ENCODE peak calls at places on chromosomes 16 and 17, in four cellular contexts. L is PC-3, M is GM23248, F is GM23338. D is an unnamed sample.

GRCh38 chr16:88927010-88927409 is 50.0 kb downstream of the CBFA2T3 start:
- DNase-seq in F (no peak), M (no peak), L (peak; percentile 47), D (no peak)

GRCh38 chr17:50195196-50195865 is 6.1 kb downstream of the COL1A1 start:
- DNase-seq in L (no peak), F (no peak), M (peak; percentile 84), D (peak; percentile 56)

GRCh38 chr16:12271006-12271405 is 294.5 kb downstream of the SNX29 start:
- DNase-seq in F (peak; percentile 69), L (peak; percentile 56), M (peak; percentile 52), D (peak; percentile 34)

GRCh38 chr16:27430512-27430911 is 28.5 kb downstream of the IL21R start:
- DNase-seq in M (no peak), L (no peak), F (no peak), D (no peak)

GRCh38 chr17:13067629-13068303 is 49.9 kb upstream of the ELAC2 start:
- DNase-seq in F (no peak), L (no peak), M (peak; percentile 65), D (no peak)

GRCh38 chr17:28008526-28008925 is 34.0 kb upstream of the NLK start:
- DNase-seq in M (peak; percentile 63), L (peak; percentile 64), F (peak; percentile 91), D (peak; percentile 52)

GRCh38 chr17:40646791-40647548 is 648 bp downstream of the SMARCE1 start:
- DNase-seq in F (peak; percentile 49), M (peak; percentile 71), L (peak; percentile 10), D (peak; percentile 56)

GRCh38 chr17:28460901-28461300 is 12.5 kb upstream of the SLC13A2 start:
- DNase-seq in F (no peak), L (no peak), M (no peak), D (no peak)

GRCh38 chr17:9199474-9200196 is 178.3 kb downstream of the NTN1 start:
- DNase-seq in L (no peak), M (peak; percentile 18), F (peak; percentile 41), D (no peak)

GRCh38 chr17:44900894-44901293 is 1.6 kb upstream of the EFTUD2 start:
- DNase-seq in F (no peak), L (peak; percentile 76), M (peak; percentile 89), D (peak; percentile 79)

GRCh38 chr16:29230671-29231091 is 175.8 kb downstream of the NPIPB11 start:
- DNase-seq in L (no peak), M (peak; percentile 62), F (peak; percentile 57), D (peak; percentile 18)

GRCh38 chr17:64998436-64999190 is 57.9 kb downstream of the GNA13 start:
- DNase-seq in L (peak; percentile 42), F (no peak), M (peak; percentile 29), D (no peak)

GRCh38 chr17:80422276-80422675 is 7.3 kb downstream of the ENDOV start:
- DNase-seq in L (no peak), F (no peak), M (no peak), D (no peak)

GRCh38 chr17:41718287-41718645 is 6.1 kb downstream of the GAST start:
- DNase-seq in L (no peak), F (no peak), M (no peak), D (no peak)

GRCh38 chr16:21265104-21265825 is 12.8 kb downstream of the CRYM start:
- DNase-seq in F (no peak), L (no peak), M (peak; percentile 86), D (no peak)

GRCh38 chr17:28901866-28902818 is 737 bp downstream of the DHRS13 start:
- DNase-seq in F (peak; percentile 71), M (peak; percentile 81), L (no peak), D (no peak)

GRCh38 chr17:46768540-46768870 is 50.0 kb downstream of the WNT3 start:
- DNase-seq in M (no peak), F (no peak), L (no peak), D (no peak)

GRCh38 chr17:43671075-43671692 is 9.5 kb upstream of the MEOX1 start:
- DNase-seq in F (no peak), L (peak; percentile 60), M (peak; percentile 71), D (no peak)

GRCh38 chr17:48814504-48814903 is 2.5 kb downstream of the TTLL6 start:
- DNase-seq in F (peak; percentile 88), L (peak; percentile 85), M (peak; percentile 64), D (peak; percentile 3)

GRCh38 chr17:81976332-81977210 is 858 bp upstream of the ASPSCR1 start:
- DNase-seq in M (peak; percentile 27), L (peak; percentile 23), F (peak; percentile 77), D (no peak)

GRCh38 chr17:61157246-61157887 is 242.3 kb upstream of the TBX2 start:
- DNase-seq in M (peak; percentile 83), F (no peak), L (no peak), D (peak; percentile 54)

GRCh38 chr17:69485126-69485724 is 70.7 kb downstream of the MAP2K6 start:
- DNase-seq in M (peak; percentile 28), F (no peak), L (no peak), D (no peak)

GRCh38 chr17:69489303-69489702 is 74.8 kb downstream of the MAP2K6 start:
- DNase-seq in F (no peak), M (no peak), L (no peak), D (no peak)

GRCh38 chr17:69486779-69487637 is 72.5 kb downstream of the MAP2K6 start:
- DNase-seq in L (no peak), F (no peak), M (no peak), D (no peak)

GRCh38 chr17:69480197-69480596 is 65.7 kb downstream of the MAP2K6 start:
- DNase-seq in L (no peak), F (no peak), M (no peak), D (no peak)

GRCh38 chr17:69485901-69486643 is 71.6 kb downstream of the MAP2K6 start:
- DNase-seq in F (no peak), M (peak; percentile 8), L (no peak), D (peak; percentile 38)
- H2AFZ ChIP-seq in F (no peak overlapping the region), M (no peak overlapping the region), L (no peak overlapping the region), D (no peak overlapping the region)

GRCh38 chr17:57480438-57481196 is 224.3 kb downstream of the MSI2 start:
- DNase-seq in F (no peak), L (peak; percentile 84), M (peak; percentile 86), D (peak; percentile 93)

GRCh38 chr17:57484081-57484666 is 227.9 kb downstream of the MSI2 start:
- DNase-seq in L (no peak), M (peak; percentile 74), F (no peak), D (peak; percentile 68)

GRCh38 chr17:57478851-57479250 is 222.5 kb downstream of the MSI2 start:
- DNase-seq in M (no peak), L (no peak), F (no peak), D (no peak)

GRCh38 chr17:57482657-57483056 is 226.3 kb downstream of the MSI2 start:
- DNase-seq in F (no peak), L (no peak), M (peak; percentile 38), D (peak; percentile 87)

DNA sequence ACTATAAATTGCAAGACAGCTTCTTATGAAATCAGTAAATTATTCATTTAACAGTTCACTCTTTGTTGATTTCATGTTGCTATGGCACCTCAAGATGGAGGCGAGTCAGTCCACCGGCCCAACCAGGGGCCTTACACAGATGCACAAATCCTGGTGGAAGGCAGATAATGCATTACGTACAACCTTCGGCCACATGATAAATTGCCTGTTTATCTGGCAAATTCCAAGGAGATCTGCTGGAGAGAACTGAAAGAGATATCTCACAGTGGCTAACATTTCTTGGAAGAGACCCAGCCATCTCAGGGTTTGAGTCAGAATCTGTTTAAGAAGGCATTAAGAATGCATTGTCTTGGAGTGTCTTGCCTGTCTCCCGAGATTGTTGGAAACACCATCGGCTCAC is 225.6 kb downstream of the MSI2 start:
- DNase-seq in L (peak; percentile 13), F (no peak), M (peak; percentile 96), D (peak; percentile 100)
- H3K27me3 ChIP-seq in L (no peaks in the 10 kb centered on the region), F (no peaks in the 10 kb centered on the region), M (no peaks in the 10 kb centered on the region), D (no peaks in the 10 kb centered on the region)

GRCh38 chr17:7014261-7014994 is 2.0 kb downstream of the RNASEK start:
- DNase-seq in M (peak; percentile 100), L (peak; percentile 93), F (peak; percentile 98), D (peak; percentile 91)

GRCh38 chr17:7011415-7011814 is 1.0 kb upstream of the RNASEK start:
- DNase-seq in M (no peak), L (no peak), F (no peak), D (no peak)

GRCh38 chr17:7014995-7015586 is 2.7 kb downstream of the RNASEK start:
- DNase-seq in M (peak; percentile 81), L (no peak), F (peak; percentile 23), D (peak; percentile 61)

GRCh38 chr17:7010523-7010922 is 1.9 kb upstream of the RNASEK start:
- DNase-seq in M (no peak), L (no peak), F (no peak), D (no peak)

DNA sequence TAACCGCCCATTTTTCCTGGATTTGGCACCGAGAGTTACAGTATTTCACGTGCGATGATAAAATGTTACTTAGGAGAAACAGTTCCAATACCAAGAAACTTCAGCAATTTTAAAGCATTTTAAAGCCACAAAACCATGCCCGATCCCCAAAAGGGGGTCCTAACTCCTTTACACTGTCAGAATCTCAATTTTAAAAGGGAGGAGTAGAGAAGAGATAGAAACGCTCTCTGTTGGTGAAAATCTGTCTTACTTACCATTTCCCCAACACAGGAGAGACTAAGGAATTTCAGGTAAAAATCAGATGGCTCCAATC is 526 bp upstream of the RNASEK start:
- DNase-seq in M (peak; percentile 45), L (no peak), F (no peak), D (no peak)
- H2AFZ ChIP-seq in M (peak overlapping the region; percentile 84), L (peak overlapping the region; percentile 91), F (peak overlapping the region; percentile 93), D (peak overlapping the region; percentile 96)

GRCh38 chr16:55641430-55642056 is 14.2 kb upstream of the SLC6A2 start:
- DNase-seq in L (no peak), M (peak; percentile 51), F (no peak), D (no peak)
- H3K27me3 ChIP-seq in L (peaks cover 19% of the 10 kb centered on the region), M (peaks cover 28% of the 10 kb centered on the region), F (no peaks in the 10 kb centered on the region), D (peaks cover 2% of the 10 kb centered on the region)

GRCh38 chr17:75734674-75735294 is 13.5 kb downstream of the ITGB4 start:
- DNase-seq in F (no peak), M (no peak), L (no peak), D (no peak)
- H2AFZ ChIP-seq in F (no peak overlapping the region), M (peak overlapping the region; percentile 57), L (no peak overlapping the region), D (peak overlapping the region; percentile 47)

GRCh38 chr17:79220201-79220714 is 145.6 kb downstream of the ENGASE start:
- DNase-seq in M (no peak), F (peak; percentile 53), L (no peak), D (no peak)
- H3K27me3 ChIP-seq in M (peaks cover 23% of the 10 kb centered on the region), F (no peaks in the 10 kb centered on the region), L (peaks cover 95% of the 10 kb centered on the region), D (peaks cover 17% of the 10 kb centered on the region)

GRCh38 chr16:47142469-47143328 is 1.0 kb downstream of the NETO2 start:
- DNase-seq in L (peak; percentile 18), M (peak; percentile 61), F (peak; percentile 28), D (peak; percentile 37)

GRCh38 chr16:47143677-47144558 is at the start of gene NETO2:
- DNase-seq in M (peak; percentile 72), L (peak; percentile 48), F (peak; percentile 82), D (peak; percentile 38)

GRCh38 chr16:47143329-47143676 is 442 bp downstream of the NETO2 start:
- DNase-seq in L (peak; percentile 74), F (peak; percentile 82), M (peak; percentile 73), D (peak; percentile 45)

GRCh38 chr16:47140686-47141085 is 3.1 kb downstream of the NETO2 start:
- DNase-seq in L (no peak), M (no peak), F (no peak), D (no peak)

GRCh38 chr16:47141773-47142468 is 1.8 kb downstream of the NETO2 start:
- DNase-seq in L (peak; percentile 87), M (peak; percentile 88), F (peak; percentile 97), D (peak; percentile 79)
- H2AFZ ChIP-seq in L (peak overlapping the region; percentile 69), M (peak overlapping the region; percentile 86), F (no peak overlapping the region), D (peak overlapping the region; percentile 84)

D was measured in astrocyte.